ENCODE peak calls at places on chromosomes 13 and 19, in seven cellular contexts. H is uterus, I is lung, X is colonic mucosa, V is GM23338, B is psoas muscle, U is thoracic aorta. K is an unnamed sample.

GRCh38 chr19:11849264-11849615 is 714 bp downstream of the ZNF439 start:
- DNase-seq in X (no peak), U (no peak), B (no peak), H (no peak), I (no peak), V (peak; percentile 14), K (no peak)

GRCh38 chr13:32316476-32316875 is 1.2 kb downstream of the BRCA2 start:
- DNase-seq in X (no peak), U (no peak), I (no peak), V (no peak), B (no peak), H (no peak), K (no peak)

GRCh38 chr13:21657538-21657937 is 13.3 kb upstream of the FGF9 start:
- DNase-seq in B (no peak), V (no peak), H (no peak), U (no peak), I (no peak), X (no peak), K (no peak)

GRCh38 chr19:38152461-38153379 is 71.3 kb downstream of the DPF1 start:
- DNase-seq in X (no peak), U (no peak), B (no peak), H (no peak), V (no peak), I (no peak), K (no peak)

GRCh38 chr13:110284809-110285519 is 22.0 kb downstream of the COL4A1 start:
- DNase-seq in X (no peak), U (no peak), H (no peak), V (no peak), B (no peak), I (no peak), K (no peak)

GRCh38 chr19:10797541-10798256 is 38.3 kb downstream of the TMED1 start:
- DNase-seq in H (no peak), V (no peak), B (no peak), X (no peak), I (no peak), U (no peak), K (no peak)

GRCh38 chr13:62193919-62194318 is 778.3 kb upstream of the PCDH20 start:
- DNase-seq in X (no peak), H (no peak), I (no peak), V (no peak), U (no peak), B (no peak), K (no peak)

GRCh38 chr19:10518444-10519361 is 1.5 kb upstream of the S1PR5 start:
- DNase-seq in U (no peak), V (peak; percentile 40), B (no peak), X (no peak), I (no peak), H (no peak), K (no peak)

GRCh38 chr13:35140321-35140720 is 198.3 kb downstream of the NBEA start:
- DNase-seq in V (no peak), H (no peak), X (no peak), I (no peak), U (no peak), B (no peak), K (no peak)

GRCh38 chr19:36528921-36529518 is 949 bp upstream of the ZNF260 start:
- DNase-seq in B (no peak), H (no peak), X (no peak), I (no peak), V (peak; percentile 58), U (no peak), K (no peak)

GRCh38 chr13:20435616-20436368 is 89.9 kb downstream of the CRYL1 start:
- DNase-seq in H (no peak), U (no peak), X (no peak), B (no peak), V (peak; percentile 73), I (no peak), K (no peak)

GRCh38 chr19:46863818-46864629 is 3.2 kb downstream of the ARHGAP35 start:
- DNase-seq in X (no peak), V (peak; percentile 92), I (peak; percentile 81), B (no peak), U (no peak), H (peak; percentile 12), K (no peak)

GRCh38 chr19:48135411-48135810 is 24.8 kb upstream of the PLA2G4C start:
- DNase-seq in U (no peak), X (peak; percentile 25), I (no peak), V (peak; percentile 29), H (no peak), B (no peak), K (no peak)

GRCh38 chr19:29714953-29715694 is at the start of gene C19orf12:
- DNase-seq in I (peak; percentile 49), H (peak; percentile 47), V (peak; percentile 74), B (peak; percentile 67), X (peak; percentile 49), U (no peak), K (no peak)

GRCh38 chr13:33016414-33017409 is at the start of gene KL:
- DNase-seq in X (peak; percentile 23), I (peak; percentile 59), V (peak; percentile 63), U (no peak), B (peak; percentile 37), H (no peak), K (no peak)

GRCh38 chr19:49656456-49657109 is 9.1 kb downstream of the IRF3 start:
- DNase-seq in X (no peak), B (no peak), U (no peak), H (no peak), I (no peak), V (no peak), K (no peak)

GRCh38 chr19:49655570-49656455 is 9.8 kb downstream of the IRF3 start:
- DNase-seq in B (no peak), V (no peak), U (no peak), X (no peak), I (no peak), H (no peak), K (no peak)

GRCh38 chr19:49658566-49659442 is 6.9 kb downstream of the IRF3 start:
- DNase-seq in V (no peak), I (no peak), U (no peak), B (no peak), X (no peak), H (no peak), K (no peak)

GRCh38 chr19:49657493-49658138 is 8.0 kb downstream of the IRF3 start:
- DNase-seq in X (no peak), I (no peak), B (no peak), H (no peak), U (no peak), V (no peak), K (no peak)

GRCh38 chr19:49658139-49658517 is 7.5 kb downstream of the IRF3 start:
- DNase-seq in I (no peak), U (no peak), V (no peak), H (no peak), X (no peak), B (no peak), K (no peak)
- H3K36me3 ChIP-seq in I (peaks cover 11% of the 10 kb centered on the region), U (peaks cover 77% of the 10 kb centered on the region), V (peaks cover 25% of the 10 kb centered on the region), H (no peaks in the 10 kb centered on the region), X (peaks cover 24% of the 10 kb centered on the region), B (peaks cover 96% of the 10 kb centered on the region), K (peaks cover 100% of the 10 kb centered on the region)

DNA sequence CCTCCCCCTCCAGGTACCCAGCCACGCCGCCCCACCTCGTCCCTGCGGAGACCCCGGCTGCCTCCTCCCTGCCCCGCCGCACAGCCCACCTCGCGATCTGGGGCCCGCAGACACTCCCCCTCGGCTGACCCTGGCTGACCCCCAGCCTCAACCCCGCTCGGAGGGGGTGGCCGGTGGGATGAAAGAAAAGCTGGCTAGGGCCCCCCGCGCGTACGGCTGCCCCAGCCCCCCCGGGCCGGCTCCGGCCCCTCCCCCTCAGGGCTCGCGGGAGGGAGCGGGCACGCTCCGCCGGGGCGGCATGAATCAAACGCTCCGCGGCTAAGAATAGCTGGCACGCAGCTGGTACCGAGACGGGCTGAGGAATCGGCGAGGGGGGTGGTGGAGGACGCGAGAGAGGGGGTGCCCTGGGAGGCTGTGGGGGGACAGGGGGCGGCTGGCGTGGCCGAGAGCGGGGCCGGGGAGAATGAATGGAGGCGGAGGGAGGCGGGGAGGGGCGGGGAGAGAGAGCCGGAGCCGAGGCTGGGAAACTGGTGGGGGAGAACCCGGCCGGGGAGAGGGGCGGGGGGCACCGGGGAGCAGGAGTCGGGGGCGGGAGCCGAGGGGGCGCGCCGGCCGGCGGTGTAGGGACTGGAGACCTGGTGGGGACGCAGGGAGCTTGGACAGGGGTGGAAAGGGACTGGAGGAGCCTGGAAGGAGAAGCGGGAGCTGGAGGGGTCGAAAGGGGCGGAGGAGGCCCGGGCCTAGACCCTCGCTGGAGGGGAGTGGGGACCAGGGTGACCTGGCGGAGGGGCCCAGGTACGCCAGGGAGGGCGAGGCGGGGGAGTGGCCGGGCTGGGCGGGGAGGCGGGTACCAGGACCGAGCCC is 1.1 kb downstream of the SHANK1 start:
- DNase-seq in I (no peak), X (no peak), B (no peak), V (peak; percentile 56), H (no peak), U (no peak), K (no peak)
- H3K4me3 ChIP-seq in I (no peak overlapping the region), X (no peak overlapping the region), B (peak overlapping the region; percentile 32), V (peak overlapping the region; percentile 85), H (peak overlapping the region; percentile 32), U (peak overlapping the region; percentile 55), K (peak overlapping the region; percentile 8)

DNA sequence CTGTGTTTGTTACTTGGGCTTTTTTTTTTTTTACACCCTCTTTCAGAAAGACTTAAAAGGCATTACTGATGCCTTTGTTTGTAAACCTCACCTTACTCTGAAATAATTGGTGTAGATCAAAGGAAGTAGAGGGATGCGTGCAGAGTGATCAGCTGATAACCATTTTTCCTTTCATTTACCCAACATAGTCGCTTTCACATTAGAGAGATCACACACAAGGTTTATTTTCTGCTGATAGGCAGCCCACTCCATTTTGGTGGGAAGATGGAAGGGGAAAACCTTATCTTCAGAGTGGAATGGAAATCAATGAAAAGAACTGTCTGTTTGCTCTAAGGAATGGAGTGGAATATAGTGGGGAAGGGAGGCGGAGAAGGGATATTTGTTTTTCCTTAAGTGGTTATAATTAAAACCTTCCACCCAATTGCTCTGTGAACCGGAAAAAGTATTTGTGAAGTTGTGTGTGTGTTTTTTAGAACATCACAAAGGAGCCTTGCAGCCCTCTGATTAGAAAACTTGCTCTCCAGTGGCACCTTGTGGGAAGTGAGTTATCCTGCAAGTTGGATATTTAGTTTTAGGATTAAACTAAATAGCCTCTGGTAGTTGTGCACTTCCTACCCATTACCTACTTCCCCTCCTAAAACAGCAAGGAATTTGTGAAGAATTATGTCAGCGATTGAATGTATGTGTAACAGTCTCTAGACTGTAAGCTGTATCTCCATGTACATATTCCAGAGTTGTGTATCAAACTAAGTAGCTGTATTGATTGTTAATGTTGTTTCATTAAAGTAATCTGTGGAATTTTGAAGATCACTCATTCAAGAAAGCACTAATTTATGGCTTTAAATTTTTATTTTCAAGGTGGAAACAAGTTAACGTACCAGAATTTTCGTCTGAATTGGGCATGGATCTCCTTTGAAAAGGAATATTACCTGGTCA is 76.8 kb downstream of the FREM2 start:
- DNase-seq in B (no peak), H (no peak), I (no peak), X (no peak), V (peak; percentile 85), U (no peak), K (no peak)
- TF ChIP-seq CTCF in B (peak; percentile 68), H (peak; percentile 68), I (peak; percentile 7), X (peak; percentile 32), V (peak; percentile 76), U (no peak), K (peak; percentile 40)

GRCh38 chr19:55660991-55661390 is 6.2 kb downstream of the U2AF2 start:
- DNase-seq in V (no peak), X (no peak), H (no peak), I (no peak), B (no peak), U (no peak), K (no peak)
- H3K36me3 ChIP-seq in V (peaks cover 29% of the 10 kb centered on the region), X (peaks cover 19% of the 10 kb centered on the region), H (no peaks in the 10 kb centered on the region), I (peaks cover 19% of the 10 kb centered on the region), B (peaks cover 64% of the 10 kb centered on the region), U (peaks cover 63% of the 10 kb centered on the region), K (peaks cover 75% of the 10 kb centered on the region)

K was measured in esophagus squamous epithelium.